ENCODE peak calls at places on chromosomes 12 and 14, in seven cellular contexts. One of them, this sample, is unnamed.
A peak's percentile ranks its signal among the peaks of the same experiment; 100 is the strongest.

GRCh38 chr12:99444859-99445316 is 202.7 kb upstream of the GARIN6 start:
- DNase-seq in HCEC 1CT: no peak
- DNase-seq in naive thymus-derived CD8-positive, alpha-beta T cell: no peak
- DNase-seq in tibial artery: no peak
- DNase-seq in AG09319: no peak
- DNase-seq in lower lobe of right lung: no peak
- DNase-seq in T1000: no peak
- DNase-seq in this sample: no peak

GRCh38 chr12:12376636-12377448 is 20.0 kb downstream of the BORCS5 start:
- DNase-seq in HCEC 1CT: peak; percentile 71
- DNase-seq in naive thymus-derived CD8-positive, alpha-beta T cell: peak; percentile 8
- DNase-seq in tibial artery: no peak
- DNase-seq in AG09319: peak; percentile 60
- DNase-seq in lower lobe of right lung: no peak
- DNase-seq in T1000: no peak
- DNase-seq in this sample: peak; percentile 20

GRCh38 chr12:109125791-109126190 is 9.4 kb downstream of the ACACB start:
- DNase-seq in HCEC 1CT: no peak
- DNase-seq in naive thymus-derived CD8-positive, alpha-beta T cell: no peak
- DNase-seq in tibial artery: no peak
- DNase-seq in AG09319: no peak
- DNase-seq in lower lobe of right lung: no peak
- DNase-seq in T1000: no peak
- DNase-seq in this sample: no peak

GRCh38 chr12:52522346-52523011 is 2.3 kb upstream of the KRT5 start:
- DNase-seq in HCEC 1CT: no peak
- DNase-seq in naive thymus-derived CD8-positive, alpha-beta T cell: no peak
- DNase-seq in tibial artery: no peak
- DNase-seq in AG09319: no peak
- DNase-seq in lower lobe of right lung: no peak
- DNase-seq in T1000: no peak
- DNase-seq in this sample: no peak

GRCh38 chr14:89466460-89466859 is 49.4 kb upstream of the FOXN3 start:
- DNase-seq in HCEC 1CT: no peak
- DNase-seq in naive thymus-derived CD8-positive, alpha-beta T cell: peak; percentile 24
- DNase-seq in tibial artery: no peak
- DNase-seq in AG09319: no peak
- DNase-seq in lower lobe of right lung: no peak
- DNase-seq in T1000: no peak
- DNase-seq in this sample: peak; percentile 78

GRCh38 chr12:19757317-19757877 is 318.1 kb downstream of the AEBP2 start:
- DNase-seq in HCEC 1CT: peak; percentile 67
- DNase-seq in naive thymus-derived CD8-positive, alpha-beta T cell: no peak
- DNase-seq in tibial artery: no peak
- DNase-seq in AG09319: no peak
- DNase-seq in lower lobe of right lung: no peak
- DNase-seq in T1000: no peak
- DNase-seq in this sample: no peak

GRCh38 chr14:43090380-43090779 is 1416.7 kb downstream of the FSCB start:
- DNase-seq in HCEC 1CT: no peak
- DNase-seq in naive thymus-derived CD8-positive, alpha-beta T cell: no peak
- DNase-seq in tibial artery: no peak
- DNase-seq in AG09319: no peak
- DNase-seq in lower lobe of right lung: no peak
- DNase-seq in T1000: no peak
- DNase-seq in this sample: no peak

GRCh38 chr14:68787235-68787727 is 5.6 kb downstream of the ZFP36L1 start:
- DNase-seq in HCEC 1CT: peak; percentile 53
- DNase-seq in naive thymus-derived CD8-positive, alpha-beta T cell: no peak
- DNase-seq in tibial artery: peak; percentile 41
- DNase-seq in AG09319: no peak
- DNase-seq in lower lobe of right lung: no peak
- DNase-seq in T1000: no peak
- DNase-seq in this sample: peak; percentile 63

GRCh38 chr12:91211869-91212268 is 29.3 kb upstream of the DCN start:
- DNase-seq in HCEC 1CT: no peak
- DNase-seq in naive thymus-derived CD8-positive, alpha-beta T cell: no peak
- DNase-seq in tibial artery: no peak
- DNase-seq in AG09319: no peak
- DNase-seq in lower lobe of right lung: no peak
- DNase-seq in T1000: no peak
- DNase-seq in this sample: no peak

GRCh38 chr12:117084405-117085317 is 14.6 kb downstream of the TESC start:
- DNase-seq in HCEC 1CT: no peak
- DNase-seq in naive thymus-derived CD8-positive, alpha-beta T cell: no peak
- DNase-seq in tibial artery: no peak
- DNase-seq in AG09319: no peak
- DNase-seq in lower lobe of right lung: peak; percentile 19
- DNase-seq in T1000: no peak
- DNase-seq in this sample: no peak

GRCh38 chr12:108017658-108018057 is 111.4 kb upstream of the WSCD2 start:
- DNase-seq in HCEC 1CT: no peak
- DNase-seq in naive thymus-derived CD8-positive, alpha-beta T cell: no peak
- DNase-seq in tibial artery: no peak
- DNase-seq in AG09319: no peak
- DNase-seq in lower lobe of right lung: no peak
- DNase-seq in T1000: no peak
- DNase-seq in this sample: no peak

GRCh38 chr14:101123639-101124525 is 220.4 kb upstream of the RTL1 start:
- DNase-seq in HCEC 1CT: no peak
- DNase-seq in naive thymus-derived CD8-positive, alpha-beta T cell: no peak
- DNase-seq in tibial artery: peak; percentile 6
- DNase-seq in AG09319: no peak
- DNase-seq in lower lobe of right lung: no peak
- DNase-seq in T1000: no peak
- DNase-seq in this sample: no peak

GRCh38 chr12:94592080-94592479 is 58.3 kb downstream of the TMCC3 start:
- DNase-seq in HCEC 1CT: no peak
- DNase-seq in naive thymus-derived CD8-positive, alpha-beta T cell: no peak
- DNase-seq in tibial artery: no peak
- DNase-seq in AG09319: no peak
- DNase-seq in lower lobe of right lung: no peak
- DNase-seq in T1000: no peak
- DNase-seq in this sample: no peak

GRCh38 chr12:47825239-47825639 is 5.5 kb upstream of the HDAC7 start:
- DNase-seq in HCEC 1CT: no peak
- DNase-seq in naive thymus-derived CD8-positive, alpha-beta T cell: no peak
- DNase-seq in tibial artery: no peak
- DNase-seq in AG09319: no peak
- DNase-seq in lower lobe of right lung: peak; percentile 78
- DNase-seq in T1000: no peak
- DNase-seq in this sample: no peak

GRCh38 chr12:86496595-86496994 is 240.4 kb upstream of the MGAT4C start:
- DNase-seq in HCEC 1CT: no peak
- DNase-seq in naive thymus-derived CD8-positive, alpha-beta T cell: no peak
- DNase-seq in tibial artery: no peak
- DNase-seq in AG09319: no peak
- DNase-seq in lower lobe of right lung: no peak
- DNase-seq in T1000: no peak
- DNase-seq in this sample: no peak

GRCh38 chr12:29744365-29744764 is 39.4 kb downstream of the TMTC1 start:
- DNase-seq in HCEC 1CT: peak; percentile 40
- DNase-seq in naive thymus-derived CD8-positive, alpha-beta T cell: no peak
- DNase-seq in tibial artery: no peak
- DNase-seq in AG09319: no peak
- DNase-seq in lower lobe of right lung: no peak
- DNase-seq in T1000: no peak
- DNase-seq in this sample: no peak

GRCh38 chr14:42420071-42420470 is 813.4 kb downstream of the LRFN5 start:
- DNase-seq in HCEC 1CT: no peak
- DNase-seq in naive thymus-derived CD8-positive, alpha-beta T cell: no peak
- DNase-seq in tibial artery: no peak
- DNase-seq in AG09319: no peak
- DNase-seq in lower lobe of right lung: no peak
- DNase-seq in T1000: no peak
- DNase-seq in this sample: no peak

GRCh38 chr12:123354600-123354999 is 10.0 kb downstream of the SBNO1 start:
- DNase-seq in HCEC 1CT: no peak
- DNase-seq in naive thymus-derived CD8-positive, alpha-beta T cell: no peak
- DNase-seq in tibial artery: no peak
- DNase-seq in AG09319: no peak
- DNase-seq in lower lobe of right lung: no peak
- DNase-seq in T1000: no peak
- DNase-seq in this sample: no peak

GRCh38 chr14:50082784-50083466 is 33.4 kb downstream of the VCPKMT start:
- DNase-seq in HCEC 1CT: no peak
- DNase-seq in naive thymus-derived CD8-positive, alpha-beta T cell: peak; percentile 66
- DNase-seq in tibial artery: no peak
- DNase-seq in AG09319: no peak
- DNase-seq in lower lobe of right lung: no peak
- DNase-seq in T1000: no peak
- DNase-seq in this sample: peak; percentile 96

GRCh38 chr12:124440841-124441381 is 126.5 kb downstream of the NCOR2 start:
- DNase-seq in HCEC 1CT: peak; percentile 37
- DNase-seq in naive thymus-derived CD8-positive, alpha-beta T cell: no peak
- DNase-seq in tibial artery: no peak
- DNase-seq in AG09319: no peak
- DNase-seq in lower lobe of right lung: no peak
- DNase-seq in T1000: no peak
- DNase-seq in this sample: no peak

GRCh38 chr12:110109037-110109836 is 14.9 kb upstream of the IFT81 start:
- DNase-seq in HCEC 1CT: peak; percentile 100
- DNase-seq in naive thymus-derived CD8-positive, alpha-beta T cell: no peak
- DNase-seq in tibial artery: peak; percentile 96
- DNase-seq in AG09319: peak; percentile 100
- DNase-seq in lower lobe of right lung: peak; percentile 73
- DNase-seq in T1000: peak; percentile 59
- DNase-seq in this sample: no peak

GRCh38 chr14:35366048-35366428 is 38.5 kb downstream of the NFKBIA start:
- DNase-seq in HCEC 1CT: peak; percentile 39
- DNase-seq in naive thymus-derived CD8-positive, alpha-beta T cell: no peak
- DNase-seq in tibial artery: no peak
- DNase-seq in AG09319: no peak
- DNase-seq in lower lobe of right lung: peak; percentile 57
- DNase-seq in T1000: peak; percentile 26
- DNase-seq in this sample: peak; percentile 68

GRCh38 chr12:130952106-130952505 is 1.6 kb upstream of the ADGRD1 start:
- DNase-seq in HCEC 1CT: no peak
- DNase-seq in naive thymus-derived CD8-positive, alpha-beta T cell: no peak
- DNase-seq in tibial artery: no peak
- DNase-seq in AG09319: no peak
- DNase-seq in lower lobe of right lung: no peak
- DNase-seq in T1000: no peak
- DNase-seq in this sample: no peak

GRCh38 chr14:61712137-61712536 is 16.8 kb downstream of the HIF1A start:
- DNase-seq in HCEC 1CT: no peak
- DNase-seq in naive thymus-derived CD8-positive, alpha-beta T cell: no peak
- DNase-seq in tibial artery: no peak
- DNase-seq in AG09319: no peak
- DNase-seq in lower lobe of right lung: no peak
- DNase-seq in T1000: no peak
- DNase-seq in this sample: no peak

This sample was measured in activated CD8-positive, alpha-beta T cell treated with anti-CD3 and anti-CD28 coated beads for 36 hours.